ENCODE peak calls at places on chromosomes 5 and 9, in six cellular contexts. One of them, this sample, is unnamed.

GRCh38 chr9:37801287-37801850 is 772 bp downstream of the DCAF10 start:
- DNase-seq in activated CD4-positive, alpha-beta T cell treated with anti-CD3 and anti-CD28 coated beads for 4 hours: peak; percentile 8
- DNase-seq in SK-N-SH: peak; percentile 70
- DNase-seq in OCI-LY7: peak; percentile 52
- DNase-seq in left lung: peak; percentile 52
- DNase-seq in effector memory CD8-positive, alpha-beta T cell: no peak
- DNase-seq in this sample: no peak

GRCh38 chr9:132849168-132849831 is 28.8 kb downstream of the AK8 start:
- DNase-seq in activated CD4-positive, alpha-beta T cell treated with anti-CD3 and anti-CD28 coated beads for 4 hours: no peak
- DNase-seq in SK-N-SH: peak; percentile 81
- DNase-seq in OCI-LY7: no peak
- DNase-seq in left lung: no peak
- DNase-seq in effector memory CD8-positive, alpha-beta T cell: no peak
- DNase-seq in this sample: no peak

GRCh38 chr5:145682197-145682895 is 152.8 kb downstream of the PRELID2 start:
- DNase-seq in activated CD4-positive, alpha-beta T cell treated with anti-CD3 and anti-CD28 coated beads for 4 hours: no peak
- DNase-seq in SK-N-SH: no peak
- DNase-seq in OCI-LY7: no peak
- DNase-seq in left lung: no peak
- DNase-seq in effector memory CD8-positive, alpha-beta T cell: no peak
- DNase-seq in this sample: no peak

GRCh38 chr5:110751902-110752762 is 13.3 kb downstream of the SLC25A46 start:
- DNase-seq in activated CD4-positive, alpha-beta T cell treated with anti-CD3 and anti-CD28 coated beads for 4 hours: peak; percentile 12
- DNase-seq in SK-N-SH: no peak
- DNase-seq in OCI-LY7: no peak
- DNase-seq in left lung: no peak
- DNase-seq in effector memory CD8-positive, alpha-beta T cell: no peak
- DNase-seq in this sample: no peak

GRCh38 chr9:959914-960313 is 16.5 kb upstream of the DMRT3 start:
- DNase-seq in activated CD4-positive, alpha-beta T cell treated with anti-CD3 and anti-CD28 coated beads for 4 hours: no peak
- DNase-seq in SK-N-SH: no peak
- DNase-seq in OCI-LY7: no peak
- DNase-seq in left lung: no peak
- DNase-seq in effector memory CD8-positive, alpha-beta T cell: no peak
- DNase-seq in this sample: no peak

GRCh38 chr5:134555889-134556311 is 30.4 kb downstream of the JADE2 start:
- DNase-seq in activated CD4-positive, alpha-beta T cell treated with anti-CD3 and anti-CD28 coated beads for 4 hours: peak; percentile 79
- DNase-seq in SK-N-SH: peak; percentile 90
- DNase-seq in OCI-LY7: peak; percentile 38
- DNase-seq in left lung: peak; percentile 63
- DNase-seq in effector memory CD8-positive, alpha-beta T cell: peak; percentile 78
- DNase-seq in this sample: peak; percentile 47

GRCh38 chr5:62002436-62002835 is 303.6 kb upstream of the KIF2A start:
- DNase-seq in activated CD4-positive, alpha-beta T cell treated with anti-CD3 and anti-CD28 coated beads for 4 hours: no peak
- DNase-seq in SK-N-SH: no peak
- DNase-seq in OCI-LY7: no peak
- DNase-seq in left lung: no peak
- DNase-seq in effector memory CD8-positive, alpha-beta T cell: no peak
- DNase-seq in this sample: no peak

GRCh38 chr5:34038838-34039237 is 4.2 kb downstream of the C1QTNF3 start:
- DNase-seq in activated CD4-positive, alpha-beta T cell treated with anti-CD3 and anti-CD28 coated beads for 4 hours: no peak
- DNase-seq in SK-N-SH: no peak
- DNase-seq in OCI-LY7: no peak
- DNase-seq in left lung: no peak
- DNase-seq in effector memory CD8-positive, alpha-beta T cell: no peak
- DNase-seq in this sample: no peak

GRCh38 chr9:130824616-130825015 is 10.4 kb upstream of the ABL1 start:
- DNase-seq in activated CD4-positive, alpha-beta T cell treated with anti-CD3 and anti-CD28 coated beads for 4 hours: no peak
- DNase-seq in SK-N-SH: no peak
- DNase-seq in OCI-LY7: no peak
- DNase-seq in left lung: no peak
- DNase-seq in effector memory CD8-positive, alpha-beta T cell: no peak
- DNase-seq in this sample: no peak

GRCh38 chr5:73617510-73618279 is 8.3 kb upstream of the ARHGEF28 start:
- DNase-seq in activated CD4-positive, alpha-beta T cell treated with anti-CD3 and anti-CD28 coated beads for 4 hours: no peak
- DNase-seq in SK-N-SH: no peak
- DNase-seq in OCI-LY7: no peak
- DNase-seq in left lung: no peak
- DNase-seq in effector memory CD8-positive, alpha-beta T cell: no peak
- DNase-seq in this sample: no peak

GRCh38 chr5:12840972-12841371 is 936.7 kb upstream of the CTNND2 start:
- DNase-seq in activated CD4-positive, alpha-beta T cell treated with anti-CD3 and anti-CD28 coated beads for 4 hours: no peak
- DNase-seq in SK-N-SH: no peak
- DNase-seq in OCI-LY7: no peak
- DNase-seq in left lung: no peak
- DNase-seq in effector memory CD8-positive, alpha-beta T cell: no peak
- DNase-seq in this sample: no peak

GRCh38 chr5:173781826-173782670 is 106.1 kb upstream of the CPEB4 start:
- DNase-seq in activated CD4-positive, alpha-beta T cell treated with anti-CD3 and anti-CD28 coated beads for 4 hours: peak; percentile 75
- DNase-seq in SK-N-SH: peak; percentile 54
- DNase-seq in OCI-LY7: peak; percentile 75
- DNase-seq in left lung: peak; percentile 86
- DNase-seq in effector memory CD8-positive, alpha-beta T cell: peak; percentile 27
- DNase-seq in this sample: peak; percentile 63

GRCh38 chr9:95506692-95507455 is 9.9 kb downstream of the PTCH1 start:
- DNase-seq in activated CD4-positive, alpha-beta T cell treated with anti-CD3 and anti-CD28 coated beads for 4 hours: no peak
- DNase-seq in SK-N-SH: peak; percentile 64
- DNase-seq in OCI-LY7: peak; percentile 64
- DNase-seq in left lung: no peak
- DNase-seq in effector memory CD8-positive, alpha-beta T cell: peak; percentile 41
- DNase-seq in this sample: no peak

GRCh38 chr9:106862946-106863740 is at the start of gene ZNF462:
- DNase-seq in activated CD4-positive, alpha-beta T cell treated with anti-CD3 and anti-CD28 coated beads for 4 hours: no peak
- DNase-seq in SK-N-SH: peak; percentile 59
- DNase-seq in OCI-LY7: peak; percentile 2
- DNase-seq in left lung: no peak
- DNase-seq in effector memory CD8-positive, alpha-beta T cell: no peak
- DNase-seq in this sample: no peak

GRCh38 chr9:125805057-125805456 is 57.9 kb downstream of the PBX3 start:
- DNase-seq in activated CD4-positive, alpha-beta T cell treated with anti-CD3 and anti-CD28 coated beads for 4 hours: no peak
- DNase-seq in SK-N-SH: no peak
- DNase-seq in OCI-LY7: no peak
- DNase-seq in left lung: no peak
- DNase-seq in effector memory CD8-positive, alpha-beta T cell: no peak
- DNase-seq in this sample: no peak

GRCh38 chr9:108056083-108056804 is 566.7 kb upstream of the KLF4 start:
- DNase-seq in activated CD4-positive, alpha-beta T cell treated with anti-CD3 and anti-CD28 coated beads for 4 hours: no peak
- DNase-seq in SK-N-SH: no peak
- DNase-seq in OCI-LY7: no peak
- DNase-seq in left lung: no peak
- DNase-seq in effector memory CD8-positive, alpha-beta T cell: no peak
- DNase-seq in this sample: no peak

GRCh38 chr5:96875805-96876291 is 452 bp upstream of the ERAP2 start:
- DNase-seq in activated CD4-positive, alpha-beta T cell treated with anti-CD3 and anti-CD28 coated beads for 4 hours: peak; percentile 37
- DNase-seq in SK-N-SH: no peak
- DNase-seq in OCI-LY7: peak; percentile 44
- DNase-seq in left lung: no peak
- DNase-seq in effector memory CD8-positive, alpha-beta T cell: no peak
- DNase-seq in this sample: no peak

GRCh38 chr5:141762790-141763368 is 80.8 kb upstream of the ARAP3 start:
- DNase-seq in activated CD4-positive, alpha-beta T cell treated with anti-CD3 and anti-CD28 coated beads for 4 hours: no peak
- DNase-seq in SK-N-SH: no peak
- DNase-seq in OCI-LY7: no peak
- DNase-seq in left lung: no peak
- DNase-seq in effector memory CD8-positive, alpha-beta T cell: no peak
- DNase-seq in this sample: no peak

GRCh38 chr9:115400801-115401200 is 282.8 kb upstream of the TNC start:
- DNase-seq in activated CD4-positive, alpha-beta T cell treated with anti-CD3 and anti-CD28 coated beads for 4 hours: no peak
- DNase-seq in SK-N-SH: no peak
- DNase-seq in OCI-LY7: no peak
- DNase-seq in left lung: no peak
- DNase-seq in effector memory CD8-positive, alpha-beta T cell: no peak
- DNase-seq in this sample: peak; percentile 57

GRCh38 chr5:68843600-68844342 is 250.0 kb upstream of the SLC30A5 start:
- DNase-seq in activated CD4-positive, alpha-beta T cell treated with anti-CD3 and anti-CD28 coated beads for 4 hours: no peak
- DNase-seq in SK-N-SH: no peak
- DNase-seq in OCI-LY7: no peak
- DNase-seq in left lung: no peak
- DNase-seq in effector memory CD8-positive, alpha-beta T cell: no peak
- DNase-seq in this sample: no peak

GRCh38 chr5:55969956-55970355 is 24.8 kb downstream of the IL6ST start:
- DNase-seq in activated CD4-positive, alpha-beta T cell treated with anti-CD3 and anti-CD28 coated beads for 4 hours: no peak
- DNase-seq in SK-N-SH: no peak
- DNase-seq in OCI-LY7: no peak
- DNase-seq in left lung: no peak
- DNase-seq in effector memory CD8-positive, alpha-beta T cell: no peak
- DNase-seq in this sample: no peak

GRCh38 chr5:136638084-136638483 is 272.7 kb upstream of the TRPC7 start:
- DNase-seq in activated CD4-positive, alpha-beta T cell treated with anti-CD3 and anti-CD28 coated beads for 4 hours: no peak
- DNase-seq in SK-N-SH: no peak
- DNase-seq in OCI-LY7: no peak
- DNase-seq in left lung: no peak
- DNase-seq in effector memory CD8-positive, alpha-beta T cell: no peak
- DNase-seq in this sample: no peak

GRCh38 chr9:14956162-14956561 is 45.9 kb upstream of the FREM1 start:
- DNase-seq in activated CD4-positive, alpha-beta T cell treated with anti-CD3 and anti-CD28 coated beads for 4 hours: no peak
- DNase-seq in SK-N-SH: peak; percentile 33
- DNase-seq in OCI-LY7: no peak
- DNase-seq in left lung: no peak
- DNase-seq in effector memory CD8-positive, alpha-beta T cell: no peak
- DNase-seq in this sample: no peak

GRCh38 chr5:168706655-168707069 is 127.5 kb upstream of the PANK3 start:
- DNase-seq in activated CD4-positive, alpha-beta T cell treated with anti-CD3 and anti-CD28 coated beads for 4 hours: no peak
- DNase-seq in SK-N-SH: peak; percentile 43
- DNase-seq in OCI-LY7: peak; percentile 4
- DNase-seq in left lung: no peak
- DNase-seq in effector memory CD8-positive, alpha-beta T cell: no peak
- DNase-seq in this sample: no peak

GRCh38 chr5:73189816-73190451 is 16.9 kb downstream of the TMEM174 start:
- DNase-seq in activated CD4-positive, alpha-beta T cell treated with anti-CD3 and anti-CD28 coated beads for 4 hours: no peak
- DNase-seq in SK-N-SH: no peak
- DNase-seq in OCI-LY7: peak; percentile 23
- DNase-seq in left lung: no peak
- DNase-seq in effector memory CD8-positive, alpha-beta T cell: no peak
- DNase-seq in this sample: no peak

GRCh38 chr9:123925161-123925560 is 4.8 kb downstream of the DENND1A start:
- DNase-seq in activated CD4-positive, alpha-beta T cell treated with anti-CD3 and anti-CD28 coated beads for 4 hours: no peak
- DNase-seq in SK-N-SH: no peak
- DNase-seq in OCI-LY7: no peak
- DNase-seq in left lung: no peak
- DNase-seq in effector memory CD8-positive, alpha-beta T cell: no peak
- DNase-seq in this sample: no peak

GRCh38 chr5:1654786-1655495 is 131.2 kb upstream of the LPCAT1 start:
- DNase-seq in activated CD4-positive, alpha-beta T cell treated with anti-CD3 and anti-CD28 coated beads for 4 hours: no peak
- DNase-seq in SK-N-SH: peak; percentile 39
- DNase-seq in OCI-LY7: no peak
- DNase-seq in left lung: no peak
- DNase-seq in effector memory CD8-positive, alpha-beta T cell: no peak
- DNase-seq in this sample: no peak

GRCh38 chr9:22111176-22111870 is 102.2 kb upstream of the CDKN2B start:
- DNase-seq in activated CD4-positive, alpha-beta T cell treated with anti-CD3 and anti-CD28 coated beads for 4 hours: no peak
- DNase-seq in SK-N-SH: no peak
- DNase-seq in OCI-LY7: no peak
- DNase-seq in left lung: no peak
- DNase-seq in effector memory CD8-positive, alpha-beta T cell: no peak
- DNase-seq in this sample: no peak

GRCh38 chr5:43193952-43194321 is 1.9 kb downstream of the NIM1K start:
- DNase-seq in activated CD4-positive, alpha-beta T cell treated with anti-CD3 and anti-CD28 coated beads for 4 hours: no peak
- DNase-seq in SK-N-SH: no peak
- DNase-seq in OCI-LY7: no peak
- DNase-seq in left lung: no peak
- DNase-seq in effector memory CD8-positive, alpha-beta T cell: no peak
- DNase-seq in this sample: no peak

GRCh38 chr5:115543931-115544370 is 624 bp downstream of the FEM1C start:
- DNase-seq in activated CD4-positive, alpha-beta T cell treated with anti-CD3 and anti-CD28 coated beads for 4 hours: peak; percentile 53
- DNase-seq in SK-N-SH: no peak
- DNase-seq in OCI-LY7: peak; percentile 67
- DNase-seq in left lung: peak; percentile 64
- DNase-seq in effector memory CD8-positive, alpha-beta T cell: peak; percentile 39
- DNase-seq in this sample: no peak

GRCh38 chr5:160315968-160316367 is 3.6 kb upstream of the CCNJL start:
- DNase-seq in activated CD4-positive, alpha-beta T cell treated with anti-CD3 and anti-CD28 coated beads for 4 hours: no peak
- DNase-seq in SK-N-SH: no peak
- DNase-seq in OCI-LY7: peak; percentile 4
- DNase-seq in left lung: peak; percentile 54
- DNase-seq in effector memory CD8-positive, alpha-beta T cell: no peak
- DNase-seq in this sample: no peak

GRCh38 chr5:133489632-133490031 is 122.7 kb downstream of the FSTL4 start:
- DNase-seq in activated CD4-positive, alpha-beta T cell treated with anti-CD3 and anti-CD28 coated beads for 4 hours: no peak
- DNase-seq in SK-N-SH: no peak
- DNase-seq in OCI-LY7: peak; percentile 35
- DNase-seq in left lung: no peak
- DNase-seq in effector memory CD8-positive, alpha-beta T cell: no peak
- DNase-seq in this sample: no peak

GRCh38 chr5:42655982-42656660 is 100.5 kb upstream of the CCDC152 start:
- DNase-seq in activated CD4-positive, alpha-beta T cell treated with anti-CD3 and anti-CD28 coated beads for 4 hours: no peak
- DNase-seq in SK-N-SH: no peak
- DNase-seq in OCI-LY7: no peak
- DNase-seq in left lung: no peak
- DNase-seq in effector memory CD8-positive, alpha-beta T cell: no peak
- DNase-seq in this sample: no peak

GRCh38 chr9:107983762-107984161 is 494.2 kb upstream of the KLF4 start:
- DNase-seq in activated CD4-positive, alpha-beta T cell treated with anti-CD3 and anti-CD28 coated beads for 4 hours: no peak
- DNase-seq in SK-N-SH: no peak
- DNase-seq in OCI-LY7: no peak
- DNase-seq in left lung: no peak
- DNase-seq in effector memory CD8-positive, alpha-beta T cell: no peak
- DNase-seq in this sample: no peak

GRCh38 chr9:3962467-3962866 is 337.4 kb downstream of the GLIS3 start:
- DNase-seq in activated CD4-positive, alpha-beta T cell treated with anti-CD3 and anti-CD28 coated beads for 4 hours: no peak
- DNase-seq in SK-N-SH: no peak
- DNase-seq in OCI-LY7: no peak
- DNase-seq in left lung: no peak
- DNase-seq in effector memory CD8-positive, alpha-beta T cell: no peak
- DNase-seq in this sample: peak; percentile 44

GRCh38 chr9:125485471-125485870 is 221.5 kb downstream of the MAPKAP1 start:
- DNase-seq in activated CD4-positive, alpha-beta T cell treated with anti-CD3 and anti-CD28 coated beads for 4 hours: no peak
- DNase-seq in SK-N-SH: no peak
- DNase-seq in OCI-LY7: no peak
- DNase-seq in left lung: no peak
- DNase-seq in effector memory CD8-positive, alpha-beta T cell: no peak
- DNase-seq in this sample: no peak

GRCh38 chr5:142013734-142014495 is 1.1 kb upstream of the GNPDA1 start:
- DNase-seq in activated CD4-positive, alpha-beta T cell treated with anti-CD3 and anti-CD28 coated beads for 4 hours: no peak
- DNase-seq in SK-N-SH: no peak
- DNase-seq in OCI-LY7: no peak
- DNase-seq in left lung: peak; percentile 56
- DNase-seq in effector memory CD8-positive, alpha-beta T cell: no peak
- DNase-seq in this sample: no peak

GRCh38 chr5:139645495-139645871 is 2.7 kb upstream of the CXXC5 start:
- DNase-seq in activated CD4-positive, alpha-beta T cell treated with anti-CD3 and anti-CD28 coated beads for 4 hours: no peak
- DNase-seq in SK-N-SH: no peak
- DNase-seq in OCI-LY7: no peak
- DNase-seq in left lung: no peak
- DNase-seq in effector memory CD8-positive, alpha-beta T cell: no peak
- DNase-seq in this sample: no peak